ENCODE peak calls at places on chromosome 21, in eight cellular contexts. P is kidney, U is heart right ventricle, Y is IMR-90, F is tibial nerve, C is left lung, I is prostate gland, J is right lobe of liver. X is an unnamed sample. For H3K9me3, the result is how much of the 10 kb centered on the place peaks cover.

GRCh38 chr21:33478858-33479678 is 706 bp downstream of the TMEM50B start:
- DNase-seq in U (peak), P (peak), J (peak), C (peak), F (no peak), I (peak), Y (peak), X (peak)

GRCh38 chr21:40102682-40103081 is 235.4 kb downstream of the PCP4 start:
- DNase-seq in C (no peak), I (no peak), U (no peak), Y (no peak), P (no peak), J (no peak), F (no peak), X (no peak)

GRCh38 chr21:34775793-34776192 is 107.0 kb downstream of the CLIC6 start:
- DNase-seq in J (no peak), U (no peak), C (no peak), I (no peak), P (no peak), Y (no peak), F (no peak), X (peak)

GRCh38 chr21:27221084-27221483 is 254.2 kb upstream of the ADAMTS5 start:
- DNase-seq in F (no peak), C (no peak), P (no peak), I (no peak), Y (no peak), J (no peak), U (no peak), X (no peak)

GRCh38 chr21:42939581-42940413 is 14.4 kb upstream of the ERVH48-1 start:
- DNase-seq in P (no peak), U (peak), Y (peak), I (peak), J (no peak), C (peak), F (peak), X (no peak)

GRCh38 chr21:41283211-41283818 is 33.3 kb upstream of the FAM3B start:
- DNase-seq in C (no peak), J (no peak), I (peak), Y (peak), U (peak), P (no peak), F (peak), X (peak)

GRCh38 chr21:28899744-28900143 is 92.9 kb downstream of the LTN1 start:
- DNase-seq in U (no peak), Y (peak), I (no peak), C (no peak), P (no peak), F (no peak), J (no peak), X (no peak)

GRCh38 chr21:16427587-16428087 is 697.9 kb downstream of the USP25 start:
- DNase-seq in F (no peak), J (no peak), U (no peak), C (no peak), I (no peak), Y (no peak), P (no peak), X (no peak)

GRCh38 chr21:26112127-26112742 is 58.3 kb downstream of the APP start:
- DNase-seq in P (no peak), F (no peak), J (no peak), I (no peak), U (no peak), Y (no peak), C (no peak), X (no peak)

GRCh38 chr21:42063578-42064521 is 7.3 kb upstream of the UMODL1 start:
- DNase-seq in U (no peak), Y (no peak), P (peak), C (peak), I (peak), J (peak), F (no peak), X (no peak)

DNA sequence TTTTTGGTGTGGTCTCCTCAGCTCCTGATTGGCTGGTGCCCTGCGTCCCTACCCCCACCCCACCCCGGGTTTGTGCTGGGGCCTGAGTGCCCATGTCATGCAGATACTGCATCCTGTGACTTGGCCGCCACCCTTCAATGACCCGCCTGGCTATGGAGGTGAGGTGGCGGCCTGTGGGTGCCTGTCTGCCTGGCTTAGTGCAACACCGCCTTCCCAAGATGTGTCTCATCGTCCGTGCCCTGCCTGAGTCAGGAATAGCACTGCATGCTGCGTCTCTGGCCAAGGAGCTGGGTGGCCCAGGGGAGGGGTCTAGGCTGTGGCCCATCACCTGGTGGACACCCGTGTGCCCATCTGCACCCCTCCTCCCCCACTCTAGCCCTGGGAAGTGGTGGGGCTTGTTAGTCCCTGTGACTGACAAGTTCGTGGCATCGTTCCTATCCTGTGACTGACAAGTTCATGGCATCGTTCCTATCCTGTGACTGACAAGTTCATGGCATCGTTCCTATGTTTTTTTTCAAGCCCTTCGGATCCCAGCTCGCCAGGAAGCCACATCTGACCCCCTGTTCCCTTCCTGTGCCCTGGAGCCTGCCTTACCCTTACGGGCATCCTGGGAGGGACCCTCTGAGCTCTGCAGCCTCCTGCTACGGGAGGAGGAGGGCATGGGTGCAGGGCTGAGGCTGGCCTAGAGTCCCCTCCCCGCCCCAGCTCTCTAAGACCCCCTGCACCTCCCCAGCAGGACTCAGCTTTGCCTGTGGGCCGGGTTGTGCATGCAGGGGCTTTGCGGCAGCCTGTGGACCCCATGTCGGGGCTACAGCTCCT is 7.5 kb downstream of the SLX9 start:
- DNase-seq in Y (no peak), P (peak), F (no peak), U (peak), J (peak), C (no peak), I (no peak), X (peak)
- TF ChIP-seq CTCF in Y (no peak), P (no peak), F (no peak), U (no peak), J (no peak), C (no peak), I (no peak), X (no peak)

GRCh38 chr21:30615199-30615598 is 1.0 kb upstream of the KRTAP20-1 start:
- DNase-seq in F (no peak), Y (no peak), U (no peak), P (no peak), I (no peak), C (no peak), J (no peak), X (no peak)
- H3K9me3 ChIP-seq in F (under half), Y (under half), U (under half), P (under half), I (under half), C (under half), J (under half), X (under half)

GRCh38 chr21:44599264-44600029 is 950 bp upstream of the KRTAP10-7 start:
- DNase-seq in P (no peak), U (no peak), I (no peak), J (no peak), C (no peak), F (no peak), Y (no peak), X (no peak)
- TF ChIP-seq CTCF in P (no peak), U (no peak), I (no peak), J (no peak), C (no peak), F (no peak), Y (no peak), X (no peak)

GRCh38 chr21:38538353-38538752 is 40.1 kb upstream of the ERG start:
- DNase-seq in P (no peak), I (no peak), F (no peak), Y (no peak), J (no peak), U (no peak), C (no peak), X (no peak)

GRCh38 chr21:38531142-38531541 is 32.9 kb upstream of the ERG start:
- DNase-seq in C (no peak), U (no peak), F (no peak), J (no peak), Y (no peak), I (no peak), P (no peak), X (no peak)

GRCh38 chr21:38531610-38532009 is 33.3 kb upstream of the ERG start:
- DNase-seq in C (no peak), I (no peak), J (no peak), F (peak), Y (no peak), P (no peak), U (peak), X (no peak)

GRCh38 chr21:38534591-38534990 is 36.3 kb upstream of the ERG start:
- DNase-seq in U (no peak), P (no peak), C (no peak), I (no peak), Y (no peak), J (no peak), F (no peak), X (no peak)

DNA sequence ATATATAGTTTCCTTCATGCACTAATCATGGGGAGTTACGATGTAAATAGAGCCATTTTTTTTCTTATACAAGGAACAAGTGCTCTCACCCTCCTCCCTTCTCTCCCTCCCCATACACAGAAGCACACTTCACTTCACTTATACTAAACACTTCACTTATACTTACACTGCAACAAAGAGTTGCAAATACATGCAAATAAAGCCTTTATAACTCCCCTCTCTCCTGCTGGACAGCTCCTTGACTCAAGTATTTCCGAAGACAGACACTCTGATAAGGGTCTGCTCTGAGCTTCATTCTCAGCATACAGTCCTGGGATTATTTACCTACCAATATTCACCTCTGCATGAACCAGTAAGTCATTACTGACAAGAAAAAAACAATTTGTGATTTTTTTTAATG is 35.6 kb upstream of the ERG start:
- DNase-seq in C (no peak), F (no peak), I (no peak), J (no peak), U (no peak), Y (no peak), P (no peak), X (no peak)
- H3K9me3 ChIP-seq in C (under half), F (under half), I (under half), J (under half), U (under half), Y (under half), P (under half), X (under half)

DNA sequence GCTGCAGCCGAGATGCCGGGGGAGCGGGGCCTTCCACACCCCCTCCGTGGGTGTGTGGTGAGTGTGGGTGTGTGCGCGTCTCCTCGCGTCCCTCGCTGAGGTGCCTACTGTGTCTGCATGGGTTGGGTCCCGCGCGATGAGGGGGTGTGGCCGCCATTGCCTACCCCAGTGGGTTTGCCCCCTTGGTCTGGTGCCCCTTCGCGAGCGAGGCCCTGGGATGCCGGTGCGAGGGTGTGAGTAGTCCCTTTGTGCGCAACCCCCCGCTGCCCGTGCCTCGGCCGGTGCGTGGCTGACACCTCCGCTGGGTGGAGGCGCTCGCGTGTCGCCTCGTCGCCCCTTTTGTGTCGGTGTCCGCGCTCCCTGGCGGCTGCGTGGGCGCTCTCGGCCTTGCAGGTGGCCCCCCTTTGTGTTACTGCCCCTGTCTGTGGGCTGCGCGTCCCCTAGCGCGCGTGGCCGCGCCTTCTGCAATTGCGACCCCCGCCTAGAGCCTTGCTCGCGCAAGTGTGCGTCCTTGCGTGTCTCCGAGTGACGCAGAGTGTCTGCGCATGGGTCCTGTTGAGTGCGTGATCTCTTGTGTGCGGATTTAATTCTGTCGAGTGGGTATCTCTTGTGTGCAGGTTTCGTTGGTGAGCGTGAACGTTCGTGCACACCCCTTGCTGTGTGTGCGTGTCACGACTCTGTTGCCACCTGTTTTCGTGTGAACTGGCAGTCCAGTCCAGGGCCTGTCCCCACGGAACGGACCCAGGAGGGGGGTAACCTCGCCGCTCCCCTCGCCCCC is 552 bp downstream of the TTC3 start:
- DNase-seq in U (peak), I (peak), Y (peak), P (peak), F (peak), J (peak), C (peak), X (peak)
- TF ChIP-seq CTCF in U (no peak), I (no peak), Y (no peak), P (no peak), F (no peak), J (peak), C (no peak), X (no peak)

DNA sequence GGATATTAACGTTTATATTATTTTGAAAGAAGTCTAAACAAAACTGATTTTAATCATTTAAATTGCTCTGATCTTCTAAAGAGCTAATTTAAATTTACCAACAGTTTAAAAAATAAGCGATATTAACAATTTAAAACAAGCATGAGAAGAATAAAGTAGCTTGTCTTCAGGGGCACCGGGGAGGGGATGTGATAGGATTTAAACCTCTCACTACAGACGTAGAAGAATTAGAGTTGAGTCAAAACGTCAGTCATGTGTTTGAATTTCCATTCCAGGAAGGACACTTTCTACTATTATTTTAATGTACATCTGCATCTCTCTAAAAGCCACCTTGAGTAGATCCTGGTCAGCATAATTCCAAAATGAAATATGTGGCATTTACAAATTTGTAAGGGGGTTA is 58.2 kb upstream of the TPTE start:
- DNase-seq in F (no peak), J (no peak), I (no peak), U (no peak), Y (no peak), P (no peak), C (no peak), X (no peak)
- H3K9me3 ChIP-seq in F (under half), J (under half), I (under half), U (under half), Y (under half), P (under half), C (under half), X (under half)

GRCh38 chr21:32185726-32186125 is 93.1 kb downstream of the MIS18A start:
- DNase-seq in J (no peak), U (no peak), C (no peak), Y (no peak), F (no peak), P (no peak), I (no peak), X (no peak)

GRCh38 chr21:32184059-32184458 is 94.8 kb downstream of the MIS18A start:
- DNase-seq in Y (no peak), P (no peak), I (no peak), J (no peak), F (no peak), C (no peak), U (no peak), X (no peak)

GRCh38 chr21:32185103-32185502 is 93.7 kb downstream of the MIS18A start:
- DNase-seq in Y (no peak), C (no peak), F (no peak), I (no peak), P (no peak), U (no peak), J (no peak), X (no peak)

GRCh38 chr21:32182449-32182848 is 96.4 kb downstream of the MIS18A start:
- DNase-seq in P (no peak), C (no peak), J (no peak), U (no peak), F (no peak), Y (no peak), I (no peak), X (no peak)

DNA sequence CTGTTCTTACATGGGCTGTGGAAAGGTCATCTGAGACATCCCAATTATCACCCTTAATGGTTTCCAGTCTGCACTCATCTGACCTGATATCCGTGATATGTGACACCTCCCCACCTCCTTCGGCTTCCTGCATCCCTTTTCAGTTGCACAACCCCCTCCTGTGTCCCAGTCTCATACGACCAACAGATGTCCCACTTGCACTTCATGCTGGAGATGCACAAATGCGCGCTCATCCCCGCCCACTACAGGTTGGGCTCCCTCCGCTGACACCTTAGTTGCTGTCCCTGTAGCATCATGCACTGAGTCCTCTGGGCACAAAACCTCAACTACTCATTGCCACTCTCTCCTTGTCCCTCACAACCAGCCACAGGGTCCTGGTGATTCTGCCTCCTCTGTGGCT is 94.4 kb downstream of the MIS18A start:
- DNase-seq in P (no peak), F (no peak), J (no peak), C (no peak), U (no peak), Y (no peak), I (no peak), X (peak)
- TF ChIP-seq CTCF in P (no peak), F (no peak), J (no peak), C (no peak), U (no peak), Y (no peak), I (no peak), X (no peak)

X was measured in Caco-2.